ENCODE peak calls at places on chromosomes 4 and X, in four cellular contexts. N is MM.1S, Z is WTC11, F is Calu3. K is an unnamed sample.

GRCh38 chr4:7254736-7255487 is 62.6 kb downstream of the SORCS2 start:
- DNase-seq in N (no peak), Z (no peak), F (no peak), K (peak)

GRCh38 chr4:177005801-177006230 is 213.1 kb upstream of the VEGFC start:
- DNase-seq in N (no peak), Z (no peak), F (peak), K (no peak)

GRCh38 chrX:101550825-101551767 is 749 bp downstream of the ARMCX1 start:
- DNase-seq in N (no peak), Z (peak), F (no peak), K (no peak)

GRCh38 chr4:107896158-107896645 is 35.1 kb upstream of the CYP2U1 start:
- DNase-seq in N (no peak), Z (no peak), F (peak), K (no peak)

GRCh38 chr4:4409416-4410115 is 22.7 kb downstream of the NSG1 start:
- DNase-seq in N (no peak), Z (no peak), F (no peak), K (no peak)

GRCh38 chrX:48719958-48720357 is 23.4 kb downstream of the SUV39H1 start:
- DNase-seq in N (no peak), Z (no peak), F (no peak), K (no peak)

GRCh38 chr4:160510925-160511324 is 1408.0 kb downstream of the RAPGEF2 start:
- DNase-seq in N (no peak), Z (no peak), F (no peak), K (no peak)

GRCh38 chr4:25234390-25235367 is 846 bp downstream of the PI4K2B start:
- DNase-seq in N (peak), Z (peak), F (peak), K (peak)

GRCh38 chr4:7309176-7309575 is 116.8 kb downstream of the SORCS2 start:
- DNase-seq in N (no peak), Z (no peak), F (no peak), K (no peak)

GRCh38 chrX:78315745-78316144 is 11.7 kb downstream of the CYSLTR1 start:
- DNase-seq in N (no peak), Z (no peak), F (no peak), K (no peak)

GRCh38 chrX:40154229-40154852 is 56.6 kb upstream of the BCOR start:
- DNase-seq in N (no peak), Z (peak), F (no peak), K (no peak)

GRCh38 chrX:111167334-111167733 is 71.3 kb downstream of the PAK3 start:
- DNase-seq in N (no peak), Z (no peak), F (no peak), K (no peak)

GRCh38 chr4:25694466-25694865 is 38.8 kb downstream of the SLC34A2 start:
- DNase-seq in N (no peak), Z (no peak), F (no peak), K (no peak)

GRCh38 chrX:29215251-29215650 is 628.0 kb downstream of the IL1RAPL1 start:
- DNase-seq in N (no peak), Z (no peak), F (no peak), K (no peak)

GRCh38 chr4:184358521-184359232 is 115.7 kb downstream of the IRF2 start:
- DNase-seq in N (no peak), Z (no peak), F (no peak), K (no peak)

GRCh38 chr4:157076578-157076947 is 613 bp downstream of the GLRB start:
- DNase-seq in N (no peak), Z (no peak), F (peak), K (no peak)

GRCh38 chr4:175935016-175935661 is 123.1 kb upstream of the GPM6A start:
- DNase-seq in N (no peak), Z (no peak), F (peak), K (no peak)

GRCh38 chr4:128247906-128248305 is 39.7 kb downstream of the PGRMC2 start:
- DNase-seq in N (no peak), Z (no peak), F (no peak), K (no peak)

GRCh38 chrX:46308106-46308505 is 237.1 kb downstream of the ZNF674 start:
- DNase-seq in N (no peak), Z (no peak), F (no peak), K (no peak)

GRCh38 chr4:139229534-139230039 is 50.4 kb downstream of the MGARP start:
- DNase-seq in N (peak), Z (no peak), F (peak), K (peak)

GRCh38 chr4:5051692-5052423 is 578 bp downstream of the STK32B start:
- DNase-seq in N (no peak), Z (peak), F (no peak), K (peak)

GRCh38 chr4:145047151-145047550 is 50.8 kb downstream of the ANAPC10 start:
- DNase-seq in N (no peak), Z (no peak), F (no peak), K (no peak)

GRCh38 chr4:37219251-37219650 is 25.3 kb upstream of the NWD2 start:
- DNase-seq in N (no peak), Z (no peak), F (no peak), K (no peak)

GRCh38 chr4:91092398-91092955 is 965.3 kb downstream of the CCSER1 start:
- DNase-seq in N (no peak), Z (no peak), F (peak), K (no peak)

GRCh38 chr4:14184265-14184664 is 556.7 kb upstream of the BOD1L1 start:
- DNase-seq in N (no peak), Z (no peak), F (no peak), K (no peak)

GRCh38 chr4:81724925-81725329 is 253.2 kb upstream of the RASGEF1B start:
- DNase-seq in N (peak), Z (no peak), F (peak), K (no peak)

GRCh38 chr4:168092176-168092712 is at the start of gene ANXA10:
- DNase-seq in N (no peak), Z (no peak), F (no peak), K (no peak)

GRCh38 chr4:107719211-107719926 is 665 bp downstream of the PAPSS1 start:
- DNase-seq in N (peak), Z (no peak), F (peak), K (peak)

GRCh38 chr4:8615921-8616787 is 23.6 kb downstream of the CPZ start:
- DNase-seq in N (no peak), Z (no peak), F (no peak), K (no peak)

GRCh38 chrX:112849010-112849409 is 8.4 kb upstream of the AMOT start:
- DNase-seq in N (no peak), Z (no peak), F (no peak), K (no peak)

GRCh38 chr4:129342820-129343219 is 246.9 kb downstream of the C4orf33 start:
- DNase-seq in N (no peak), Z (no peak), F (no peak), K (no peak)

GRCh38 chr4:52661966-52662705 is 3.0 kb upstream of the USP46 start:
- DNase-seq in N (no peak), Z (no peak), F (no peak), K (no peak)

DNA sequence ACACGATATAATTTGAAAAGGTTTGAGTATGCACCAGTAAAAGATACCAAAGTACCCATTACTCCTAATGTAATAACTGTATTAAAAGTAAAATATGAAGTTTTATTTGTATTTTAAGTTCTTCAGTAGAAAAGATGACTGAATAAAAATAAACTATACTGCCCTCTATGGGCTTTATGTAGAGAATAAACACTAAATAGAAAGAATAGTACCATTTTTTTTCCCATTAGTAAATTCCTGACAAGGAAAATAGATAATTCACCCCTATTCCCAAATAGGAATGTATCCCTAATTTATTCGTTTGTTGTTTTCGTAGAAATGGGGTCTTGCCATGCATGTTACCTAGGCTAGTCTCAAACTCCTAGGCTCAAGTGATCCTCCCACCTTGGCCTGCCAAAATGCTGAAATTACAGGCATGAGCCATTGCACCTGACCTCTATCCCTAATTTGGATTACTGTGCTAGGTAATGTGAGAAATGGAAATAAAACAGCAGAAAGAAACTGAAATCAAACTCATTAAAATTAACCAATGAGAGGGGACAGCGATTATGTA is 73.6 kb upstream of the COX18 start:
- DNase-seq in N (peak), Z (no peak), F (no peak), K (no peak)
- TF ChIP-seq CTCF in N (peak), Z (no peak), F (no peak), K (peak)

GRCh38 chr4:45554423-45554822 is 569.4 kb downstream of the GABRG1 start:
- DNase-seq in N (no peak), Z (no peak), F (no peak), K (no peak)

DNA sequence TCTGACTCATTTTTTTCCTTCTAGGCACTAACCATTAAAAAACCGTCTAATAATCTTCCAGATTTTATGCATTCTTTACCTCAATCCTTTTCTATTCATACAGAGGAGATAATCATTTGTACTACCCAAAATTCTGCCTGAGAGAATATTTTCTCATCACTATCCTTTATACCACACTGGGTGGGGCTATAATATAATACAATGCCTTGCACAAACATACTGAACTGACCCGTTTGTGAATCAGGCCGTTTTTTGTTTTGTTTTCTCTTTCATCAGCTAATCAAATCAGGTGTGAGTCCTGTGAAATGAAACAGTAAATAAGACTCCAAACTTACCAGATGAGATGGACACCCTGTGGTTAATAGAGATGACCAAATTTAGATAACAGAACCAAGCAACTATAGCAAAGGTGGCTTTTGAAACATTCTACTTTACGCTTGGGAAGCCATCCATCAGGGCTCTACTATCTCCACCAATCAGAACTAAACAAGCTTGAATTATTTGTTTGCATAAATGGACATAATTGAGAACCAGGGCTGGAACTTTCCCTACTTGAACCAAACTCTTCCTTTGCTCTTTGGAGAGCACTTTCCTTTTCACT is 573.0 kb downstream of the GABRG1 start:
- DNase-seq in N (peak), Z (no peak), F (no peak), K (no peak)
- TF ChIP-seq CTCF in N (peak), Z (no peak), F (no peak), K (no peak)

GRCh38 chr4:181301735-181302380 is 941.3 kb upstream of the TENM3 start:
- DNase-seq in N (peak), Z (peak), F (peak), K (peak)
- TF ChIP-seq CTCF in N (peak), Z (peak), F (peak), K (peak)

DNA sequence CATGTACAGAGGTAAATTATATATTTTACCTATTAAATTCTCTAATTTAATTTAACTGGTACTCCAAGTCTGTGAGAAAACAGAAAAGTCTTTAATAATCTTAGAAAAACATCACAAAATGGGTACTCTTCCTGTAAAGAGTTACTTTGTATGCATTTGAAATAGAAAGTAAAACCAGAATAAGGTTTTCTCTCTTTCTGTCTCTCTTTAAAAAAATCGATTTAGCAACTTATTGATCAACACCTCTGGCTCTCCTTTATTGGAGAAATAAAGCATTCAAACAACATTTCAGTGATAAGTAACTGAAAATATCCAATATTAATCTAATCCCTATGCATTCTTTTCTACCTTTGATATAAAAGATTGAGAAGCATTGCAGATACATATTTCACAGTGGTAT is 27.4 kb downstream of the ATOH1 start:
- DNase-seq in N (no peak), Z (no peak), F (no peak), K (no peak)
- TF ChIP-seq CTCF in N (no peak), Z (no peak), F (no peak), K (no peak)

K was measured in GM13977.